ENCODE peak calls at places on chromosome 21, in four cellular contexts. X is SK-N-SH, F is K562, H is HepG2. D is an unnamed sample.

GRCh38 chr21:38139380-38140168 is 117.2 kb upstream of the KCNJ15 start:
- DNase-seq in X (no peak), F (no peak), H (peak; percentile 7), D (no peak)

GRCh38 chr21:33268736-33269441 is 2.7 kb downstream of the IL10RB start:
- DNase-seq in X (no peak), F (no peak), H (peak; percentile 29), D (peak; percentile 90)

GRCh38 chr21:33238146-33238545 is 8.4 kb downstream of the IFNAR2 start:
- DNase-seq in X (no peak), F (no peak), H (no peak), D (no peak)

GRCh38 chr21:26920055-26920454 is 46.8 kb downstream of the ADAMTS5 start:
- DNase-seq in X (no peak), F (no peak), H (no peak), D (no peak)

GRCh38 chr21:16086121-16086520 is 356.3 kb downstream of the USP25 start:
- DNase-seq in X (no peak), F (no peak), H (no peak), D (no peak)

GRCh38 chr21:15414057-15414456 is 315.7 kb upstream of the USP25 start:
- DNase-seq in X (no peak), F (no peak), H (no peak), D (no peak)

GRCh38 chr21:31425158-31425557 is 81.1 kb upstream of the TIAM1 start:
- DNase-seq in X (no peak), F (no peak), H (no peak), D (no peak)

GRCh38 chr21:32083175-32083574 is 195.7 kb downstream of the MIS18A start:
- DNase-seq in X (peak; percentile 67), F (no peak), H (no peak), D (no peak)

GRCh38 chr21:22791376-22791775 is 1793.2 kb downstream of the NCAM2 start:
- DNase-seq in X (no peak), F (no peak), H (no peak), D (no peak)

GRCh38 chr21:33028759-33029511 is 3.2 kb downstream of the OLIG2 start:
- DNase-seq in X (no peak), F (no peak), H (no peak), D (no peak)

GRCh38 chr21:15233611-15234010 is 168.8 kb upstream of the NRIP1 start:
- DNase-seq in X (no peak), F (no peak), H (no peak), D (no peak)

GRCh38 chr21:41360072-41360821 is 1.6 kb upstream of the MX2 start:
- DNase-seq in X (no peak), F (no peak), H (peak; percentile 46), D (no peak)

GRCh38 chr21:37370152-37371040 is 3.8 kb downstream of the DYRK1A start:
- DNase-seq in X (no peak), F (no peak), H (no peak), D (no peak)

GRCh38 chr21:31186916-31187315 is 148.6 kb upstream of the KRTAP19-8 start:
- DNase-seq in X (no peak), F (no peak), H (no peak), D (no peak)

DNA sequence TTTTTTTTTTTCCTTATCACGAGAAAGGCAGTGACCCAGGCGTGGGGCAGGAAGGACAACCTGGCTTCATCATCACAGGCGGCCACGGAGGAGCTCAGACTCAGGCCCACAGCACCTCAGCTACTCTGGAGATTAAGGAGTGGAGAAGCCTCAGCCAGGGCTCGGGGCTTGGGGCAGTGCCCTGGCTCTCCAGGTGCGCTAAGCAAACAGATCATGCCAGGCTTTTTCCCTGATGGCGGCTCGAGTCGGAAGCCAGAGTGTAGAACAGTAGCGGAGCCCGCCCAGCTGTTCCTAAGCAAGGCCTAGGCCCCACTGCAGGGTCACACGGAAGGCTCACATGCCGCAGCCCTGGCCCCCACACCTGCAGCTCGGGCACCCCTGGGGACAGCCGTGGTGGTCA is 70.7 kb downstream of the AGPAT3 start:
- DNase-seq in X (no peak), F (no peak), H (no peak), D (no peak)
- TF ChIP-seq ELF1 in X (no peak), F (no peak), H (no peak), D (no peak)

DNA sequence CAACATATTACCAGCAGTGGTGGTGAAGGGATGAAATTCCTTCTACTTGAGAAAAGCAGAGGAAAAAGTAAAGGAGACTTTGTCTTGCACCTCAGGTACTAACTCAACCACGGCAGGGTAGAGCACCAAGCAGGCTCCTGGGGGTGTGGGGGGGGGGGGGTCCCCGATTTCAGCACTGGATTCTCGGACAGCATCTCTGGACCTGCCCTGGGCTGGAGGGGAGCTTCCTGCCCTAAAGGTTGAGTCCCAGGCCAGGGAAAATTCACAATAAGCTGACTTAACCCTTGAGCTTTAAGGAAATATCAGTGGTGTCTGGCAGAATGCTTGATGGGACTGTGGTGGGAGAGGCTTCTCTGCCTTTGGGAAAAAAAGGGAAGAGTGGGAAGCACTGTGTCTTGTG is 233.2 kb upstream of the CXADR start:
- DNase-seq in X (no peak), F (no peak), H (no peak), D (no peak)
- TF ChIP-seq REST in X (no peak), F (no peak), H (no peak), D (no peak)

GRCh38 chr21:39641827-39642450 is 29.2 kb downstream of the B3GALT5 start:
- DNase-seq in X (no peak), F (no peak), H (no peak), D (no peak)

GRCh38 chr21:39645331-39645730 is 32.6 kb downstream of the B3GALT5 start:
- DNase-seq in X (no peak), F (no peak), H (no peak), D (no peak)

GRCh38 chr21:39647476-39647875 is 34.7 kb downstream of the B3GALT5 start:
- DNase-seq in X (no peak), F (no peak), H (no peak), D (no peak)

GRCh38 chr21:39640754-39641153 is 28.0 kb downstream of the B3GALT5 start:
- DNase-seq in X (no peak), F (no peak), H (no peak), D (no peak)

GRCh38 chr21:39644069-39644468 is 31.3 kb downstream of the B3GALT5 start:
- DNase-seq in X (no peak), F (no peak), H (no peak), D (no peak)
- TF ChIP-seq ELF1 in X (no peak), F (no peak), H (no peak), D (no peak)

DNA sequence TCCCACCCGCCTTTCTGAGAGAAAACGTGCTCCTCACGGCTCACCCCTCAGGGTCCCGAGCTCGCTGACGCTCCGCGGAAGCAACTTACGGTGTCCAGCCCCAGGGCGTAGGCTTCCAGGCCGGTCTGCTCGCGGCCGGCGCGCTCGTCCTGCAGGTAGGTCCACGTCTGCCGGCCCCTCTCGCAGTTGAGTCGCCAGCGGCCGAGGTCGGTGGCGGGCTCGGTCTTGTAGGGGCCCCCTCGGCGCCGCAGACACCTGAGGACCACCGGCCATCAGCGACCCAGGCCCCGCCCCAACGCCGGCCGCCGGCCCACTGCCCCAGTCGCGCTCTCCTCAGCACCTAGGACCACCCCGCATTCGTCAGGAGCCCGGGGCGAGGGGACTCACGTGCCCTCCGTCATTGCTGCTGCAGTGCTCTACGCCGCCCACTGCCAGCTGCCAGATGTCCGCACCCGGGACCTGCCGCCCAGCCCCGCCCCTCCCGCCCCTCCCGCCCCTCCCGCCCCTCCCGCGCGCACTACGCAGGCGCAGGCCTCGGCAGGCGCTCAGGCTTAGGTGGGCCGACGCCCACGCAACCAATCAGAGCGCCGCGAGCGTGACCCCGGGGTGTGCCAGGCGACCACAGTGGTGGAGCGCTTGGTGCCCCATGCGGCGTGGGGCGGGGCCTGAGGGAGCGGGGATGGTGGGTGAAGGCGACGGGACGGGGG is at the start of gene LSS:
- DNase-seq in X (peak; percentile 97), F (peak; percentile 98), H (peak; percentile 95), D (peak; percentile 93)
- TF ChIP-seq REST in X (no peak), F (peak; percentile 70), H (no peak), D (no peak)

GRCh38 chr21:45745256-45745655 is 101.7 kb downstream of the PCBP3 start:
- DNase-seq in X (no peak), F (no peak), H (no peak), D (no peak)

GRCh38 chr21:45739218-45740087 is 95.9 kb downstream of the PCBP3 start:
- DNase-seq in X (no peak), F (no peak), H (no peak), D (no peak)

GRCh38 chr21:45740088-45740440 is 96.5 kb downstream of the PCBP3 start:
- DNase-seq in X (no peak), F (no peak), H (no peak), D (no peak)

GRCh38 chr21:45740491-45741357 is 97.2 kb downstream of the PCBP3 start:
- DNase-seq in X (no peak), F (no peak), H (no peak), D (no peak)

GRCh38 chr21:45741691-45742090 is 98.2 kb downstream of the PCBP3 start:
- DNase-seq in X (no peak), F (no peak), H (no peak), D (no peak)
- TF ChIP-seq ELF1 in X (no peak), F (no peak), H (no peak), D (no peak)

GRCh38 chr21:45981154-45981606 is 390 bp upstream of the COL6A1 start:
- DNase-seq in X (peak; percentile 91), F (peak; percentile 94), H (peak; percentile 47), D (peak; percentile 52)
- TF ChIP-seq REST in X (peak; percentile 15), F (no peak), H (no peak), D (no peak)

DNA sequence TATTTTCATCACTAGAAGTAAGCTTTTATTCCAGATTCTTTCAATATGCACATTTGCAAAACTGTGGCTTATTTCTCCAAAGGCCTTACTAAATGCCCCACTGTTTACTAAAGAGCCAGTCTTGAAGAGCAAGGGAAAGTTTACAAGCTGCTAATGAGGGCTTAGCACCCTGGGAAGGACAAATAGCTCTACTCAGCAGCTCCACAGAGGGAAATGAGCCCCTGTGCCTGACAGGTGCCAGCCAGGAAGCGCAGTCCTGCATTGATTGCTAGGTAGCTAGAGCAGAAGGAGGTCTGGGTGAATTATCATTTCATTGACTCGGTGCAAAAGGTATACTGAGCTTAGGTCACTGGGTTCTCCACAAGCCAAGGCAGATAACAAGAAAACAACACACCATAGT is 307.0 kb downstream of the SETD4 start:
- DNase-seq in X (no peak), F (no peak), H (no peak), D (no peak)
- TF ChIP-seq ELF1 in X (no peak), F (no peak), H (no peak), D (no peak)